ENCODE peak calls at places on chromosome 19, in four cellular contexts. B, R, Z and L are unnamed samples.

GRCh38 chr19:4916292-4917082 is 7.2 kb downstream of the UHRF1 start:
- DNase-seq in R (no peak), B (no peak), Z (no peak), L (no peak)

GRCh38 chr19:1355974-1356865 is 27.5 kb upstream of the NDUFS7 start:
- DNase-seq in B (no peak), Z (no peak), R (peak), L (no peak)

GRCh38 chr19:50458396-50459066 is 17.8 kb upstream of the EMC10 start:
- DNase-seq in R (no peak), B (no peak), Z (no peak), L (no peak)

GRCh38 chr19:6056282-6056741 is 54.0 kb downstream of the RFX2 start:
- DNase-seq in B (no peak), R (no peak), Z (no peak), L (no peak)

GRCh38 chr19:2478324-2478755 is 2.4 kb downstream of the GADD45B start:
- DNase-seq in R (peak), Z (no peak), B (peak), L (peak)

GRCh38 chr19:14558370-14559066 is 13.3 kb downstream of the NDUFB7 start:
- DNase-seq in R (no peak), B (no peak), Z (no peak), L (no peak)

GRCh38 chr19:35409191-35409590 is 38.3 kb downstream of the GPR42 start:
- DNase-seq in B (no peak), R (no peak), Z (no peak), L (no peak)

GRCh38 chr19:39363909-39364457 is 21.8 kb downstream of the SAMD4B start:
- DNase-seq in Z (peak), B (peak), R (no peak), L (peak)